ENCODE peak calls at places on chromosome 21, in nine cellular contexts. I, Q, L, A, P, C, M, G and X are unnamed samples.

GRCh38 chr21:35509004-35509704 is 460.1 kb upstream of the RUNX1 start:
- DNase-seq in P (no peak), Q (peak), L (no peak), I (no peak), C (no peak), M (no peak), G (no peak), A (peak), X (no peak)

GRCh38 chr21:26405735-26406361 is 167.2 kb downstream of the CYYR1 start:
- DNase-seq in L (no peak), M (peak), I (no peak), Q (peak), G (peak), A (peak), C (peak), P (no peak), X (no peak)

GRCh38 chr21:42818328-42818749 is 61.0 kb downstream of the WDR4 start:
- DNase-seq in A (peak), L (peak), I (peak), M (peak), Q (peak), C (peak), P (peak), G (peak), X (no peak)

GRCh38 chr21:25503981-25504380 is 103.3 kb downstream of the MRPL39 start:
- DNase-seq in P (no peak), L (no peak), I (no peak), G (no peak), Q (no peak), C (no peak), A (no peak), M (no peak), X (no peak)

GRCh38 chr21:15122241-15122640 is 57.4 kb upstream of the NRIP1 start:
- DNase-seq in Q (no peak), M (no peak), C (no peak), I (no peak), G (no peak), A (no peak), P (no peak), L (no peak), X (no peak)

GRCh38 chr21:21002137-21002536 is 3.9 kb downstream of the NCAM2 start:
- DNase-seq in P (no peak), L (no peak), A (no peak), M (peak), G (no peak), I (no peak), Q (no peak), C (no peak), X (no peak)

GRCh38 chr21:42475526-42476492 is 20.2 kb downstream of the RSPH1 start:
- DNase-seq in L (no peak), I (no peak), C (no peak), A (no peak), G (no peak), Q (no peak), P (no peak), M (no peak), X (no peak)

GRCh38 chr21:39966786-39967185 is 99.5 kb downstream of the PCP4 start:
- DNase-seq in G (no peak), L (no peak), Q (no peak), A (no peak), I (no peak), C (no peak), M (no peak), P (no peak), X (no peak)

GRCh38 chr21:43590220-43590619 is 69.1 kb downstream of the HSF2BP start:
- DNase-seq in I (no peak), L (no peak), C (no peak), G (peak), Q (no peak), M (no peak), P (no peak), A (no peak), X (no peak)

GRCh38 chr21:43851593-43851992 is 13.4 kb upstream of the AGPAT3 start:
- DNase-seq in P (no peak), C (no peak), M (no peak), A (no peak), I (no peak), G (no peak), L (no peak), Q (no peak), X (no peak)

GRCh38 chr21:43362306-43362927 is 64.5 kb downstream of the SIK1 start:
- DNase-seq in L (peak), M (peak), G (peak), A (peak), Q (peak), I (peak), P (peak), C (peak), X (peak)

GRCh38 chr21:43603641-43604504 is 55.4 kb downstream of the HSF2BP start:
- DNase-seq in L (no peak), I (peak), Q (no peak), M (no peak), C (peak), A (peak), P (no peak), G (peak), X (no peak)

GRCh38 chr21:18517905-18518566 is 114.5 kb upstream of the TMPRSS15 start:
- DNase-seq in C (no peak), P (no peak), A (no peak), M (no peak), L (no peak), Q (no peak), G (no peak), I (peak), X (no peak)

GRCh38 chr21:41170442-41170841 is 2.5 kb downstream of the BACE2 start:
- DNase-seq in I (peak), L (no peak), M (peak), P (peak), A (peak), Q (peak), G (peak), C (peak), X (peak)
- TF ChIP-seq CTCF in I (peak), L (peak), M (peak), P (peak), A (peak), Q (peak), G (peak), C (peak), X (peak)

DNA sequence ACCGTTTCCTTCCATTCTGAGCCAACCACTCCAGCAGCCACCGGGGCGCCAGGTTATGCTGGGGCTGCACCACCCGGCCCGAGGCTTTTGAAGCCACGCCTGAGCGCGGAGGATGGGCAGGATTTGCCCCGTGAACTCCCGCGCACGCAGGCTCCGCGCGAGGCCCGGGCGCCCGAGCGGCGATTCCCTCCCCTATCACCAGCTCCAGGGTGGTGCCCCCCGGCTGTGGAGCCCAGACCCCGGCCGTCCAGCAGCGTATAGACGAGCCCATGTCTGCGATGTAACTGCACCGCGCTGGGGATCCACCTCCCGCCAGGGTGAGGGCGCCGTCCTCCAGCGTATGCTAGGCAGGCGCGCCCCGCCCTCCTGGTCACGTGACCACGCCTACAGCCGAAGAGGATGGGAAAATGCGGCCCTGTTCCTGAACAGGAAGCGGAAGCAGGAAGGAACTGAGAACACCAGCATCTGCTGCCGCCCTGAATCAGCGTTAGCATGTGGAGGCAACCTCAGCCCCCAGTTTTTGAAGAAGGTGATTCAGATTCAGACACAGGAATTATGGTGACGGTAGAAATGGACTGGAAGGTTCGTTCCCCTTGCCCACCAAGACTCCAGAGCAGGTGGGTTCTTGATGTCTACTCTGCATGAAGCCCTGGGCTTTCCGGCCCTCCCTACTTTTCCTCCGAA is 46.0 kb downstream of the VPS26C start:
- DNase-seq in C (peak), P (peak), I (peak), A (peak), G (peak), M (peak), L (peak), Q (peak), X (peak)
- TF ChIP-seq CTCF in C (peak), P (no peak), I (no peak), A (peak), G (peak), M (peak), L (no peak), Q (peak), X (no peak)

DNA sequence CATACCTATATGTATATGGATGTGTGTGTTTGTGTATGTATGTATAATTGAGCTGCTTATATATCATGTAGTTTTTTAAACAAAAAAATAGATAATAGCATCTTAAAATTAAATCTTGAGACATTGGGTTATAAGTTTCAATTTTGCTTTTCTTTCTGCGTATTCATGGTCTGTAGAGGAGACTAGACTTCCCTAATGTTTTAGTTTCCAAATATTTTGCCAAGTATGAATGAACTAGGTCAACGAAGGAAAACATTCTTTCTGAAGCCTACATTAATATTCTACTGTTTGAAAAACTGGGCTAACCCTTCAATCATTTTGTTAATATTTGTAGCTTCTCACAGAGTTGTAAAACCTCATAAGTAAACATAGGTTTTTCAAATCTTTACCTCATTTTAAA is 592.6 kb downstream of the USP25 start:
- DNase-seq in M (no peak), A (no peak), P (no peak), C (no peak), G (no peak), L (no peak), I (no peak), Q (no peak), X (no peak)
- TF ChIP-seq CTCF in M (no peak), A (no peak), P (no peak), C (no peak), G (no peak), L (no peak), I (no peak), Q (no peak), X (no peak)

DNA sequence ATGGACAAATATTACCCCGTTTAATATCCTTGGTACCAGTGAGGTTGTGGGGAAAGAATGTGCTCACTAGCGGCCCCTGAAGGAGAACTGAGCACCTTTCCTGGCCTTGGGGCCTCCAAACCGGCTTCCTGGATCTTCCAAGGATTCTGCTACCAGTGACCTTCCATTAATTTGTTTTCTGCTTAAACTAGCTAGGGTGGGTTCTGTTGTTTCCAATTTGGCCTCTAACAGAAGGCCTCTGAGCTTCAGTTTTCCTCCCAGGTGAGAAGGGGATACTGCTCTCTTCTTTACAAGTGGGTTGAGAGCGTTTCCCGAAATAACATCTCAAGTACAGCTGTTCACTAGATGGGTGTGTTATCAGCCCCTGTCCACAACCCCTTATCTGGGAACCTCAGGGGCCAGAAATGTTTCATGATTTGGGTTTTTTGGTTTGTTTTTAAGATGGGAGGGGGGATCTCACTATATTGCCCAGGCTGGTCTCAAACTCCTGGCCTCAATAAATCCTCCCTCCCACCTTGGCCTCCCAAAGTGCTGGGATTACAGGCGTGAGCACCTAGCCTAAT is 16.9 kb upstream of the IFNGR2 start:
- DNase-seq in A (no peak), Q (no peak), G (no peak), M (no peak), I (no peak), P (peak), L (no peak), C (no peak), X (no peak)
- TF ChIP-seq CTCF in A (peak), Q (no peak), G (no peak), M (peak), I (no peak), P (no peak), L (no peak), C (peak), X (peak)

GRCh38 chr21:34074283-34075098 is 1.1 kb downstream of the MRPS6 start:
- DNase-seq in P (peak), C (no peak), I (no peak), L (no peak), G (peak), A (peak), Q (no peak), M (no peak), X (peak)
- TF ChIP-seq CTCF in P (no peak), C (no peak), I (peak), L (no peak), G (peak), A (no peak), Q (no peak), M (no peak), X (peak)

GRCh38 chr21:41360072-41360821 is 1.6 kb upstream of the MX2 start:
- DNase-seq in P (no peak), I (no peak), C (peak), A (peak), Q (peak), M (no peak), G (peak), L (peak), X (no peak)
- TF ChIP-seq CTCF in P (no peak), I (no peak), C (no peak), A (peak), Q (no peak), M (no peak), G (peak), L (no peak), X (peak)

DNA sequence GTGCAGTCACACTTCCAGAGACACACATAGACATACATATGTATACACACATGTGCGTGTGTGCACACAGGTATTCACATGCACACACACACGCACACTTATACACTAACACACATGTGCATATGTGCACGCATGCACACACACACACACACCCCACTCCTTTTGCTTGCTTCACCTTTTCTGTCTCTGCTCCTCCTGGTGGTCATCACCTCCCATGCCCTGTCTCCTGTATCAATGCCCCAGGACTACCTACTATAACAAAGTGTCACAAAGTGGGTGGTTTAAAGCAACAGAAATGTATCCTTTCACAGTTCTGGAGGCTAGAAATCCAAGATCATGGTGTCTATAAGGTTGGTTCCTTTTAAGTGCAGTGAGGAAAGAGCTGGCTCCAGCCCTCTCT is 27.4 kb downstream of the ETS2 start:
- DNase-seq in A (no peak), G (no peak), L (no peak), C (no peak), M (no peak), Q (no peak), I (no peak), P (no peak), X (no peak)
- TF ChIP-seq CTCF in A (no peak), G (peak), L (no peak), C (no peak), M (no peak), Q (no peak), I (no peak), P (no peak), X (peak)